ENCODE peak calls at places on chromosome 1, in ten cellular contexts. One of them, this sample, is unnamed.
A peak's percentile ranks its signal among the peaks of the same experiment; 100 is the strongest.

GRCh38 chr1:183331095-183331742 is 87.0 kb downstream of the NMNAT2 start:
- DNase-seq in nephron progenitor cell: peak; percentile 56
- DNase-seq in activated CD4-positive, CD25-positive, alpha-beta regulatory T cell treated with anti-CD3 and anti-CD28 coated beads, Interleukin-2, amount 50 U/mL, for 72 hours: no peak
- DNase-seq in heart left ventricle: no peak
- DNase-seq in hepatic stellate cell: no peak
- DNase-seq in neural progenitor cell: peak; percentile 62
- DNase-seq in left ventricle myocardium inferior: no peak
- DNase-seq in NCI-H774: no peak
- DNase-seq in tibial artery: no peak
- DNase-seq in RPMI8226: no peak
- DNase-seq in this sample: no peak

GRCh38 chr1:177329871-177330270 is 159.1 kb downstream of the BRINP2 start:
- DNase-seq in nephron progenitor cell: no peak
- DNase-seq in activated CD4-positive, CD25-positive, alpha-beta regulatory T cell treated with anti-CD3 and anti-CD28 coated beads, Interleukin-2, amount 50 U/mL, for 72 hours: no peak
- DNase-seq in heart left ventricle: no peak
- DNase-seq in hepatic stellate cell: no peak
- DNase-seq in neural progenitor cell: no peak
- DNase-seq in left ventricle myocardium inferior: no peak
- DNase-seq in NCI-H774: no peak
- DNase-seq in tibial artery: no peak
- DNase-seq in RPMI8226: no peak
- DNase-seq in this sample: no peak

GRCh38 chr1:207228987-207229386 is 92.5 kb upstream of the CD55 start:
- DNase-seq in nephron progenitor cell: no peak
- DNase-seq in activated CD4-positive, CD25-positive, alpha-beta regulatory T cell treated with anti-CD3 and anti-CD28 coated beads, Interleukin-2, amount 50 U/mL, for 72 hours: no peak
- DNase-seq in heart left ventricle: no peak
- DNase-seq in hepatic stellate cell: no peak
- DNase-seq in neural progenitor cell: no peak
- DNase-seq in left ventricle myocardium inferior: no peak
- DNase-seq in NCI-H774: no peak
- DNase-seq in tibial artery: no peak
- DNase-seq in RPMI8226: no peak
- DNase-seq in this sample: no peak

GRCh38 chr1:24156542-24157260 is 13.8 kb upstream of the IL22RA1 start:
- DNase-seq in nephron progenitor cell: no peak
- DNase-seq in activated CD4-positive, CD25-positive, alpha-beta regulatory T cell treated with anti-CD3 and anti-CD28 coated beads, Interleukin-2, amount 50 U/mL, for 72 hours: no peak
- DNase-seq in heart left ventricle: no peak
- DNase-seq in hepatic stellate cell: no peak
- DNase-seq in neural progenitor cell: no peak
- DNase-seq in left ventricle myocardium inferior: no peak
- DNase-seq in NCI-H774: no peak
- DNase-seq in tibial artery: no peak
- DNase-seq in RPMI8226: no peak
- DNase-seq in this sample: no peak

GRCh38 chr1:161706483-161707347 is at the start of gene FCRLA:
- DNase-seq in nephron progenitor cell: no peak
- DNase-seq in activated CD4-positive, CD25-positive, alpha-beta regulatory T cell treated with anti-CD3 and anti-CD28 coated beads, Interleukin-2, amount 50 U/mL, for 72 hours: no peak
- DNase-seq in heart left ventricle: no peak
- DNase-seq in hepatic stellate cell: peak; percentile 63
- DNase-seq in neural progenitor cell: no peak
- DNase-seq in left ventricle myocardium inferior: no peak
- DNase-seq in NCI-H774: no peak
- DNase-seq in tibial artery: no peak
- DNase-seq in RPMI8226: peak; percentile 60
- DNase-seq in this sample: peak; percentile 96

GRCh38 chr1:43632135-43632670 is 17.7 kb upstream of the KDM4A start:
- DNase-seq in nephron progenitor cell: no peak
- DNase-seq in activated CD4-positive, CD25-positive, alpha-beta regulatory T cell treated with anti-CD3 and anti-CD28 coated beads, Interleukin-2, amount 50 U/mL, for 72 hours: no peak
- DNase-seq in heart left ventricle: no peak
- DNase-seq in hepatic stellate cell: no peak
- DNase-seq in neural progenitor cell: peak; percentile 10
- DNase-seq in left ventricle myocardium inferior: no peak
- DNase-seq in NCI-H774: peak; percentile 78
- DNase-seq in tibial artery: no peak
- DNase-seq in RPMI8226: no peak
- DNase-seq in this sample: no peak

GRCh38 chr1:38804062-38804886 is 55.3 kb downstream of the RRAGC start:
- DNase-seq in nephron progenitor cell: peak; percentile 61
- DNase-seq in activated CD4-positive, CD25-positive, alpha-beta regulatory T cell treated with anti-CD3 and anti-CD28 coated beads, Interleukin-2, amount 50 U/mL, for 72 hours: no peak
- DNase-seq in heart left ventricle: no peak
- DNase-seq in hepatic stellate cell: no peak
- DNase-seq in neural progenitor cell: peak; percentile 83
- DNase-seq in left ventricle myocardium inferior: no peak
- DNase-seq in NCI-H774: no peak
- DNase-seq in tibial artery: no peak
- DNase-seq in RPMI8226: no peak
- DNase-seq in this sample: no peak

GRCh38 chr1:78003882-78004718 is 639 bp upstream of the DNAJB4 start:
- DNase-seq in nephron progenitor cell: peak; percentile 57
- DNase-seq in activated CD4-positive, CD25-positive, alpha-beta regulatory T cell treated with anti-CD3 and anti-CD28 coated beads, Interleukin-2, amount 50 U/mL, for 72 hours: peak; percentile 42
- DNase-seq in heart left ventricle: peak; percentile 54
- DNase-seq in hepatic stellate cell: peak; percentile 29
- DNase-seq in neural progenitor cell: peak; percentile 77
- DNase-seq in left ventricle myocardium inferior: peak; percentile 53
- DNase-seq in NCI-H774: no peak
- DNase-seq in tibial artery: peak; percentile 43
- DNase-seq in RPMI8226: peak; percentile 50
- DNase-seq in this sample: peak; percentile 77

GRCh38 chr1:145962157-145963102 is 1.9 kb downstream of the ANKRD34A start:
- DNase-seq in nephron progenitor cell: peak; percentile 28
- DNase-seq in activated CD4-positive, CD25-positive, alpha-beta regulatory T cell treated with anti-CD3 and anti-CD28 coated beads, Interleukin-2, amount 50 U/mL, for 72 hours: no peak
- DNase-seq in heart left ventricle: peak; percentile 66
- DNase-seq in hepatic stellate cell: peak; percentile 74
- DNase-seq in neural progenitor cell: peak; percentile 30
- DNase-seq in left ventricle myocardium inferior: peak; percentile 46
- DNase-seq in NCI-H774: no peak
- DNase-seq in tibial artery: peak; percentile 48
- DNase-seq in RPMI8226: peak; percentile 69
- DNase-seq in this sample: no peak

GRCh38 chr1:236535656-236536293 is 12.0 kb downstream of the LGALS8 start:
- DNase-seq in nephron progenitor cell: no peak
- DNase-seq in activated CD4-positive, CD25-positive, alpha-beta regulatory T cell treated with anti-CD3 and anti-CD28 coated beads, Interleukin-2, amount 50 U/mL, for 72 hours: no peak
- DNase-seq in heart left ventricle: no peak
- DNase-seq in hepatic stellate cell: no peak
- DNase-seq in neural progenitor cell: no peak
- DNase-seq in left ventricle myocardium inferior: no peak
- DNase-seq in NCI-H774: peak; percentile 63
- DNase-seq in tibial artery: no peak
- DNase-seq in RPMI8226: no peak
- DNase-seq in this sample: no peak

GRCh38 chr1:35637401-35637809 is 3.9 kb downstream of the PSMB2 start:
- DNase-seq in nephron progenitor cell: no peak
- DNase-seq in activated CD4-positive, CD25-positive, alpha-beta regulatory T cell treated with anti-CD3 and anti-CD28 coated beads, Interleukin-2, amount 50 U/mL, for 72 hours: no peak
- DNase-seq in heart left ventricle: no peak
- DNase-seq in hepatic stellate cell: peak; percentile 45
- DNase-seq in neural progenitor cell: no peak
- DNase-seq in left ventricle myocardium inferior: no peak
- DNase-seq in NCI-H774: peak; percentile 24
- DNase-seq in tibial artery: no peak
- DNase-seq in RPMI8226: peak; percentile 58
- DNase-seq in this sample: peak; percentile 47

GRCh38 chr1:176691251-176692228 is 228.6 kb downstream of the PAPPA2 start:
- DNase-seq in nephron progenitor cell: peak; percentile 56
- DNase-seq in activated CD4-positive, CD25-positive, alpha-beta regulatory T cell treated with anti-CD3 and anti-CD28 coated beads, Interleukin-2, amount 50 U/mL, for 72 hours: no peak
- DNase-seq in heart left ventricle: peak; percentile 50
- DNase-seq in hepatic stellate cell: peak; percentile 8
- DNase-seq in neural progenitor cell: peak; percentile 80
- DNase-seq in left ventricle myocardium inferior: no peak
- DNase-seq in NCI-H774: peak; percentile 77
- DNase-seq in tibial artery: no peak
- DNase-seq in RPMI8226: peak; percentile 94
- DNase-seq in this sample: peak; percentile 35

GRCh38 chr1:219542828-219543518 is 69.9 kb downstream of the ZC3H11B start:
- DNase-seq in nephron progenitor cell: no peak
- DNase-seq in activated CD4-positive, CD25-positive, alpha-beta regulatory T cell treated with anti-CD3 and anti-CD28 coated beads, Interleukin-2, amount 50 U/mL, for 72 hours: no peak
- DNase-seq in heart left ventricle: no peak
- DNase-seq in hepatic stellate cell: no peak
- DNase-seq in neural progenitor cell: no peak
- DNase-seq in left ventricle myocardium inferior: no peak
- DNase-seq in NCI-H774: no peak
- DNase-seq in tibial artery: no peak
- DNase-seq in RPMI8226: no peak
- DNase-seq in this sample: peak; percentile 98

GRCh38 chr1:66527688-66528087 is 6.3 kb upstream of the SGIP1 start:
- DNase-seq in nephron progenitor cell: no peak
- DNase-seq in activated CD4-positive, CD25-positive, alpha-beta regulatory T cell treated with anti-CD3 and anti-CD28 coated beads, Interleukin-2, amount 50 U/mL, for 72 hours: no peak
- DNase-seq in heart left ventricle: no peak
- DNase-seq in hepatic stellate cell: peak; percentile 59
- DNase-seq in neural progenitor cell: no peak
- DNase-seq in left ventricle myocardium inferior: no peak
- DNase-seq in NCI-H774: no peak
- DNase-seq in tibial artery: no peak
- DNase-seq in RPMI8226: no peak
- DNase-seq in this sample: peak; percentile 72

GRCh38 chr1:59692591-59692990 is 122.2 kb upstream of the HOOK1 start:
- DNase-seq in nephron progenitor cell: no peak
- DNase-seq in activated CD4-positive, CD25-positive, alpha-beta regulatory T cell treated with anti-CD3 and anti-CD28 coated beads, Interleukin-2, amount 50 U/mL, for 72 hours: no peak
- DNase-seq in heart left ventricle: no peak
- DNase-seq in hepatic stellate cell: peak; percentile 40
- DNase-seq in neural progenitor cell: no peak
- DNase-seq in left ventricle myocardium inferior: no peak
- DNase-seq in NCI-H774: no peak
- DNase-seq in tibial artery: no peak
- DNase-seq in RPMI8226: no peak
- DNase-seq in this sample: peak; percentile 93

GRCh38 chr1:209268479-209268878 is 315.0 kb upstream of the CAMK1G start:
- DNase-seq in nephron progenitor cell: no peak
- DNase-seq in activated CD4-positive, CD25-positive, alpha-beta regulatory T cell treated with anti-CD3 and anti-CD28 coated beads, Interleukin-2, amount 50 U/mL, for 72 hours: no peak
- DNase-seq in heart left ventricle: no peak
- DNase-seq in hepatic stellate cell: no peak
- DNase-seq in neural progenitor cell: no peak
- DNase-seq in left ventricle myocardium inferior: no peak
- DNase-seq in NCI-H774: no peak
- DNase-seq in tibial artery: no peak
- DNase-seq in RPMI8226: no peak
- DNase-seq in this sample: no peak

GRCh38 chr1:64060611-64061302 is 142.7 kb upstream of the UBE2U start:
- DNase-seq in nephron progenitor cell: no peak
- DNase-seq in activated CD4-positive, CD25-positive, alpha-beta regulatory T cell treated with anti-CD3 and anti-CD28 coated beads, Interleukin-2, amount 50 U/mL, for 72 hours: no peak
- DNase-seq in heart left ventricle: no peak
- DNase-seq in hepatic stellate cell: no peak
- DNase-seq in neural progenitor cell: no peak
- DNase-seq in left ventricle myocardium inferior: no peak
- DNase-seq in NCI-H774: no peak
- DNase-seq in tibial artery: no peak
- DNase-seq in RPMI8226: no peak
- DNase-seq in this sample: no peak

This sample was measured in astrocyte.